ENCODE peak calls at places on chromosomes 13 and 19, in five cellular contexts. E, V, R, Q and P are unnamed samples.

GRCh38 chr13:105007166-105007808 is 1528.2 kb downstream of the EFNB2 start:
- DNase-seq in E (no peak), V (no peak), R (no peak), Q (no peak), P (no peak)

GRCh38 chr13:30181856-30182651 is 125.3 kb downstream of the KATNAL1 start:
- DNase-seq in E (no peak), V (no peak), R (no peak), Q (no peak), P (no peak)

GRCh38 chr13:109363431-109363830 is 423.0 kb downstream of the IRS2 start:
- DNase-seq in E (no peak), V (no peak), R (no peak), Q (no peak), P (no peak)

GRCh38 chr19:12872941-12873890 is 8.0 kb downstream of the DNASE2 start:
- DNase-seq in E (no peak), V (peak), R (peak), Q (peak), P (peak)

GRCh38 chr13:98706446-98707110 is 45.9 kb downstream of the SLC15A1 start:
- DNase-seq in E (no peak), V (no peak), R (no peak), Q (no peak), P (peak)

GRCh38 chr19:794989-795658 is 2.1 kb upstream of the PTBP1 start:
- DNase-seq in E (no peak), V (peak), R (no peak), Q (no peak), P (no peak)

GRCh38 chr13:105196052-105196451 is 1339.4 kb downstream of the EFNB2 start:
- DNase-seq in E (no peak), V (no peak), R (no peak), Q (no peak), P (no peak)

GRCh38 chr19:3985643-3986259 is 488 bp upstream of the EEF2 start:
- DNase-seq in E (no peak), V (no peak), R (no peak), Q (no peak), P (no peak)

GRCh38 chr19:7072541-7072940 is 3.0 kb downstream of the ZNF557 start:
- DNase-seq in E (no peak), V (no peak), R (no peak), Q (no peak), P (no peak)

GRCh38 chr13:27793377-27794074 is 1.2 kb downstream of the GSX1 start:
- DNase-seq in E (no peak), V (no peak), R (no peak), Q (no peak), P (no peak)